ENCODE peak calls at places on chromosomes 7 and 10, in nine cellular contexts. One of them, this sample, is unnamed.

GRCh38 chr7:105723582-105723981 is 142.3 kb upstream of the EFCAB10 start:
- DNase-seq in stimulated activated CD8-positive, alpha-beta memory T cell treated with anti-CD3 and anti-CD28 coated beads, Interleukin-4, amount 100 ng/mL, for 1 hour: no peak
- DNase-seq in stimulated activated CD4-positive, alpha-beta T cell treated with anti-CD3 and anti-CD28 coated beads, Interleukin-15, amount 100 ng/mL, for 1 hour: no peak
- DNase-seq in GM04504: no peak
- DNase-seq in lower leg skin: no peak
- DNase-seq in tibial artery: no peak
- DNase-seq in mesenteric fat pad: no peak
- DNase-seq in T-helper 2 cell: no peak
- DNase-seq in AG10803: no peak
- DNase-seq in this sample: no peak

GRCh38 chr7:139078911-139079310 is 30.6 kb downstream of the ZC3HAV1 start:
- DNase-seq in stimulated activated CD8-positive, alpha-beta memory T cell treated with anti-CD3 and anti-CD28 coated beads, Interleukin-4, amount 100 ng/mL, for 1 hour: no peak
- DNase-seq in tibial artery: no peak
- DNase-seq in lower leg skin: no peak
- DNase-seq in T-helper 2 cell: no peak
- DNase-seq in stimulated activated CD4-positive, alpha-beta T cell treated with anti-CD3 and anti-CD28 coated beads, Interleukin-15, amount 100 ng/mL, for 1 hour: no peak
- DNase-seq in GM04504: no peak
- DNase-seq in AG10803: no peak
- DNase-seq in mesenteric fat pad: no peak
- DNase-seq in this sample: no peak

GRCh38 chr7:16912540-16912939 is 30.8 kb upstream of the AGR3 start:
- DNase-seq in stimulated activated CD4-positive, alpha-beta T cell treated with anti-CD3 and anti-CD28 coated beads, Interleukin-15, amount 100 ng/mL, for 1 hour: no peak
- DNase-seq in stimulated activated CD8-positive, alpha-beta memory T cell treated with anti-CD3 and anti-CD28 coated beads, Interleukin-4, amount 100 ng/mL, for 1 hour: no peak
- DNase-seq in GM04504: no peak
- DNase-seq in mesenteric fat pad: no peak
- DNase-seq in lower leg skin: no peak
- DNase-seq in T-helper 2 cell: no peak
- DNase-seq in AG10803: no peak
- DNase-seq in tibial artery: no peak
- DNase-seq in this sample: no peak

GRCh38 chr7:112157072-112157471 is 49.1 kb downstream of the DOCK4 start:
- DNase-seq in lower leg skin: no peak
- DNase-seq in mesenteric fat pad: no peak
- DNase-seq in AG10803: peak
- DNase-seq in tibial artery: no peak
- DNase-seq in GM04504: peak
- DNase-seq in stimulated activated CD4-positive, alpha-beta T cell treated with anti-CD3 and anti-CD28 coated beads, Interleukin-15, amount 100 ng/mL, for 1 hour: no peak
- DNase-seq in stimulated activated CD8-positive, alpha-beta memory T cell treated with anti-CD3 and anti-CD28 coated beads, Interleukin-4, amount 100 ng/mL, for 1 hour: no peak
- DNase-seq in T-helper 2 cell: no peak
- DNase-seq in this sample: peak

GRCh38 chr7:74725840-74726239 is 48.0 kb upstream of the NCF1 start:
- DNase-seq in T-helper 2 cell: no peak
- DNase-seq in mesenteric fat pad: no peak
- DNase-seq in stimulated activated CD8-positive, alpha-beta memory T cell treated with anti-CD3 and anti-CD28 coated beads, Interleukin-4, amount 100 ng/mL, for 1 hour: no peak
- DNase-seq in stimulated activated CD4-positive, alpha-beta T cell treated with anti-CD3 and anti-CD28 coated beads, Interleukin-15, amount 100 ng/mL, for 1 hour: no peak
- DNase-seq in lower leg skin: no peak
- DNase-seq in GM04504: no peak
- DNase-seq in AG10803: no peak
- DNase-seq in tibial artery: no peak
- DNase-seq in this sample: no peak

GRCh38 chr7:23524473-23524872 is 7.3 kb downstream of the TRA2A start:
- DNase-seq in AG10803: no peak
- DNase-seq in tibial artery: no peak
- DNase-seq in stimulated activated CD4-positive, alpha-beta T cell treated with anti-CD3 and anti-CD28 coated beads, Interleukin-15, amount 100 ng/mL, for 1 hour: no peak
- DNase-seq in T-helper 2 cell: no peak
- DNase-seq in mesenteric fat pad: no peak
- DNase-seq in lower leg skin: no peak
- DNase-seq in GM04504: no peak
- DNase-seq in stimulated activated CD8-positive, alpha-beta memory T cell treated with anti-CD3 and anti-CD28 coated beads, Interleukin-4, amount 100 ng/mL, for 1 hour: no peak
- DNase-seq in this sample: no peak

GRCh38 chr7:111092406-111093160 is 1.7 kb downstream of the LRRN3 start:
- DNase-seq in stimulated activated CD8-positive, alpha-beta memory T cell treated with anti-CD3 and anti-CD28 coated beads, Interleukin-4, amount 100 ng/mL, for 1 hour: no peak
- DNase-seq in tibial artery: no peak
- DNase-seq in T-helper 2 cell: no peak
- DNase-seq in GM04504: no peak
- DNase-seq in lower leg skin: no peak
- DNase-seq in AG10803: no peak
- DNase-seq in stimulated activated CD4-positive, alpha-beta T cell treated with anti-CD3 and anti-CD28 coated beads, Interleukin-15, amount 100 ng/mL, for 1 hour: no peak
- DNase-seq in mesenteric fat pad: no peak
- DNase-seq in this sample: peak

GRCh38 chr7:29424295-29424983 is 139.2 kb upstream of the PRR15 start:
- DNase-seq in AG10803: peak
- DNase-seq in mesenteric fat pad: no peak
- DNase-seq in stimulated activated CD8-positive, alpha-beta memory T cell treated with anti-CD3 and anti-CD28 coated beads, Interleukin-4, amount 100 ng/mL, for 1 hour: no peak
- DNase-seq in lower leg skin: peak
- DNase-seq in stimulated activated CD4-positive, alpha-beta T cell treated with anti-CD3 and anti-CD28 coated beads, Interleukin-15, amount 100 ng/mL, for 1 hour: no peak
- DNase-seq in tibial artery: no peak
- DNase-seq in GM04504: no peak
- DNase-seq in T-helper 2 cell: no peak
- DNase-seq in this sample: no peak

GRCh38 chr10:120582753-120583152 is 125.7 kb downstream of the PLPP4 start:
- DNase-seq in AG10803: no peak
- DNase-seq in mesenteric fat pad: no peak
- DNase-seq in T-helper 2 cell: no peak
- DNase-seq in stimulated activated CD4-positive, alpha-beta T cell treated with anti-CD3 and anti-CD28 coated beads, Interleukin-15, amount 100 ng/mL, for 1 hour: no peak
- DNase-seq in lower leg skin: no peak
- DNase-seq in GM04504: no peak
- DNase-seq in tibial artery: no peak
- DNase-seq in stimulated activated CD8-positive, alpha-beta memory T cell treated with anti-CD3 and anti-CD28 coated beads, Interleukin-4, amount 100 ng/mL, for 1 hour: no peak
- DNase-seq in this sample: no peak

GRCh38 chr7:114356133-114356532 is 58.5 kb upstream of the FOXP2 start:
- DNase-seq in stimulated activated CD8-positive, alpha-beta memory T cell treated with anti-CD3 and anti-CD28 coated beads, Interleukin-4, amount 100 ng/mL, for 1 hour: no peak
- DNase-seq in GM04504: no peak
- DNase-seq in tibial artery: no peak
- DNase-seq in stimulated activated CD4-positive, alpha-beta T cell treated with anti-CD3 and anti-CD28 coated beads, Interleukin-15, amount 100 ng/mL, for 1 hour: no peak
- DNase-seq in T-helper 2 cell: no peak
- DNase-seq in lower leg skin: no peak
- DNase-seq in AG10803: no peak
- DNase-seq in mesenteric fat pad: no peak
- DNase-seq in this sample: no peak

GRCh38 chr7:28316489-28316888 is 95.8 kb upstream of the CREB5 start:
- DNase-seq in GM04504: peak
- DNase-seq in AG10803: peak
- DNase-seq in T-helper 2 cell: no peak
- DNase-seq in tibial artery: no peak
- DNase-seq in stimulated activated CD4-positive, alpha-beta T cell treated with anti-CD3 and anti-CD28 coated beads, Interleukin-15, amount 100 ng/mL, for 1 hour: no peak
- DNase-seq in stimulated activated CD8-positive, alpha-beta memory T cell treated with anti-CD3 and anti-CD28 coated beads, Interleukin-4, amount 100 ng/mL, for 1 hour: no peak
- DNase-seq in lower leg skin: no peak
- DNase-seq in mesenteric fat pad: no peak
- DNase-seq in this sample: peak

GRCh38 chr7:35875292-35875691 is 74.4 kb downstream of the SEPTIN7 start:
- DNase-seq in stimulated activated CD8-positive, alpha-beta memory T cell treated with anti-CD3 and anti-CD28 coated beads, Interleukin-4, amount 100 ng/mL, for 1 hour: no peak
- DNase-seq in GM04504: no peak
- DNase-seq in mesenteric fat pad: no peak
- DNase-seq in lower leg skin: no peak
- DNase-seq in stimulated activated CD4-positive, alpha-beta T cell treated with anti-CD3 and anti-CD28 coated beads, Interleukin-15, amount 100 ng/mL, for 1 hour: no peak
- DNase-seq in AG10803: peak
- DNase-seq in tibial artery: no peak
- DNase-seq in T-helper 2 cell: no peak
- DNase-seq in this sample: peak

GRCh38 chr10:111281516-111281915 is 204.7 kb downstream of the ADRA2A start:
- DNase-seq in mesenteric fat pad: no peak
- DNase-seq in stimulated activated CD8-positive, alpha-beta memory T cell treated with anti-CD3 and anti-CD28 coated beads, Interleukin-4, amount 100 ng/mL, for 1 hour: no peak
- DNase-seq in tibial artery: no peak
- DNase-seq in T-helper 2 cell: no peak
- DNase-seq in stimulated activated CD4-positive, alpha-beta T cell treated with anti-CD3 and anti-CD28 coated beads, Interleukin-15, amount 100 ng/mL, for 1 hour: no peak
- DNase-seq in GM04504: no peak
- DNase-seq in AG10803: peak
- DNase-seq in lower leg skin: no peak
- DNase-seq in this sample: peak

GRCh38 chr10:73774637-73775036 is 7.2 kb upstream of the CHCHD1 start:
- DNase-seq in GM04504: no peak
- DNase-seq in tibial artery: no peak
- DNase-seq in stimulated activated CD8-positive, alpha-beta memory T cell treated with anti-CD3 and anti-CD28 coated beads, Interleukin-4, amount 100 ng/mL, for 1 hour: no peak
- DNase-seq in stimulated activated CD4-positive, alpha-beta T cell treated with anti-CD3 and anti-CD28 coated beads, Interleukin-15, amount 100 ng/mL, for 1 hour: no peak
- DNase-seq in mesenteric fat pad: peak
- DNase-seq in lower leg skin: no peak
- DNase-seq in AG10803: peak
- DNase-seq in T-helper 2 cell: no peak
- DNase-seq in this sample: peak

GRCh38 chr10:104325436-104326430 is 12.5 kb downstream of the ITPRIP start:
- DNase-seq in lower leg skin: peak
- DNase-seq in GM04504: no peak
- DNase-seq in stimulated activated CD8-positive, alpha-beta memory T cell treated with anti-CD3 and anti-CD28 coated beads, Interleukin-4, amount 100 ng/mL, for 1 hour: no peak
- DNase-seq in mesenteric fat pad: peak
- DNase-seq in stimulated activated CD4-positive, alpha-beta T cell treated with anti-CD3 and anti-CD28 coated beads, Interleukin-15, amount 100 ng/mL, for 1 hour: no peak
- DNase-seq in AG10803: no peak
- DNase-seq in T-helper 2 cell: no peak
- DNase-seq in tibial artery: peak
- DNase-seq in this sample: no peak

GRCh38 chr7:142870147-142870559 is 15.3 kb downstream of the EPHB6 start:
- DNase-seq in T-helper 2 cell: no peak
- DNase-seq in GM04504: no peak
- DNase-seq in lower leg skin: no peak
- DNase-seq in stimulated activated CD8-positive, alpha-beta memory T cell treated with anti-CD3 and anti-CD28 coated beads, Interleukin-4, amount 100 ng/mL, for 1 hour: no peak
- DNase-seq in tibial artery: no peak
- DNase-seq in mesenteric fat pad: peak
- DNase-seq in stimulated activated CD4-positive, alpha-beta T cell treated with anti-CD3 and anti-CD28 coated beads, Interleukin-15, amount 100 ng/mL, for 1 hour: no peak
- DNase-seq in AG10803: no peak
- DNase-seq in this sample: no peak

GRCh38 chr7:38330861-38331709 is 57.6 kb upstream of the TARP start:
- DNase-seq in tibial artery: no peak
- DNase-seq in stimulated activated CD8-positive, alpha-beta memory T cell treated with anti-CD3 and anti-CD28 coated beads, Interleukin-4, amount 100 ng/mL, for 1 hour: no peak
- DNase-seq in AG10803: no peak
- DNase-seq in mesenteric fat pad: no peak
- DNase-seq in lower leg skin: no peak
- DNase-seq in T-helper 2 cell: no peak
- DNase-seq in stimulated activated CD4-positive, alpha-beta T cell treated with anti-CD3 and anti-CD28 coated beads, Interleukin-15, amount 100 ng/mL, for 1 hour: no peak
- DNase-seq in GM04504: no peak
- DNase-seq in this sample: no peak

GRCh38 chr7:140209866-140210609 is 33.3 kb upstream of the KDM7A start:
- DNase-seq in GM04504: no peak
- DNase-seq in stimulated activated CD8-positive, alpha-beta memory T cell treated with anti-CD3 and anti-CD28 coated beads, Interleukin-4, amount 100 ng/mL, for 1 hour: no peak
- DNase-seq in mesenteric fat pad: no peak
- DNase-seq in tibial artery: peak
- DNase-seq in stimulated activated CD4-positive, alpha-beta T cell treated with anti-CD3 and anti-CD28 coated beads, Interleukin-15, amount 100 ng/mL, for 1 hour: no peak
- DNase-seq in T-helper 2 cell: no peak
- DNase-seq in lower leg skin: no peak
- DNase-seq in AG10803: no peak
- DNase-seq in this sample: no peak

GRCh38 chr7:51949726-51950644 is 633.4 kb upstream of the COBL start:
- DNase-seq in tibial artery: no peak
- DNase-seq in GM04504: no peak
- DNase-seq in lower leg skin: no peak
- DNase-seq in mesenteric fat pad: no peak
- DNase-seq in T-helper 2 cell: no peak
- DNase-seq in stimulated activated CD8-positive, alpha-beta memory T cell treated with anti-CD3 and anti-CD28 coated beads, Interleukin-4, amount 100 ng/mL, for 1 hour: no peak
- DNase-seq in AG10803: no peak
- DNase-seq in stimulated activated CD4-positive, alpha-beta T cell treated with anti-CD3 and anti-CD28 coated beads, Interleukin-15, amount 100 ng/mL, for 1 hour: no peak
- DNase-seq in this sample: no peak

GRCh38 chr10:106917452-106918055 is 247.0 kb downstream of the SORCS1 start:
- DNase-seq in T-helper 2 cell: no peak
- DNase-seq in mesenteric fat pad: no peak
- DNase-seq in stimulated activated CD4-positive, alpha-beta T cell treated with anti-CD3 and anti-CD28 coated beads, Interleukin-15, amount 100 ng/mL, for 1 hour: no peak
- DNase-seq in GM04504: no peak
- DNase-seq in stimulated activated CD8-positive, alpha-beta memory T cell treated with anti-CD3 and anti-CD28 coated beads, Interleukin-4, amount 100 ng/mL, for 1 hour: no peak
- DNase-seq in lower leg skin: no peak
- DNase-seq in AG10803: no peak
- DNase-seq in tibial artery: no peak
- DNase-seq in this sample: no peak

GRCh38 chr7:36795451-36796021 is 71.2 kb upstream of the AOAH start:
- DNase-seq in lower leg skin: no peak
- DNase-seq in AG10803: no peak
- DNase-seq in mesenteric fat pad: no peak
- DNase-seq in GM04504: no peak
- DNase-seq in T-helper 2 cell: no peak
- DNase-seq in stimulated activated CD8-positive, alpha-beta memory T cell treated with anti-CD3 and anti-CD28 coated beads, Interleukin-4, amount 100 ng/mL, for 1 hour: no peak
- DNase-seq in tibial artery: no peak
- DNase-seq in stimulated activated CD4-positive, alpha-beta T cell treated with anti-CD3 and anti-CD28 coated beads, Interleukin-15, amount 100 ng/mL, for 1 hour: no peak
- DNase-seq in this sample: no peak

GRCh38 chr10:132023092-132023811 is 41.5 kb upstream of the BNIP3 start:
- DNase-seq in tibial artery: peak
- DNase-seq in lower leg skin: peak
- DNase-seq in mesenteric fat pad: peak
- DNase-seq in GM04504: peak
- DNase-seq in T-helper 2 cell: peak
- DNase-seq in AG10803: peak
- DNase-seq in stimulated activated CD8-positive, alpha-beta memory T cell treated with anti-CD3 and anti-CD28 coated beads, Interleukin-4, amount 100 ng/mL, for 1 hour: peak
- DNase-seq in stimulated activated CD4-positive, alpha-beta T cell treated with anti-CD3 and anti-CD28 coated beads, Interleukin-15, amount 100 ng/mL, for 1 hour: peak
- DNase-seq in this sample: peak

GRCh38 chr7:106041140-106041717 is 70.9 kb downstream of the SYPL1 start:
- DNase-seq in GM04504: no peak
- DNase-seq in T-helper 2 cell: no peak
- DNase-seq in stimulated activated CD4-positive, alpha-beta T cell treated with anti-CD3 and anti-CD28 coated beads, Interleukin-15, amount 100 ng/mL, for 1 hour: no peak
- DNase-seq in lower leg skin: no peak
- DNase-seq in tibial artery: no peak
- DNase-seq in mesenteric fat pad: no peak
- DNase-seq in stimulated activated CD8-positive, alpha-beta memory T cell treated with anti-CD3 and anti-CD28 coated beads, Interleukin-4, amount 100 ng/mL, for 1 hour: no peak
- DNase-seq in AG10803: peak
- DNase-seq in this sample: peak

GRCh38 chr10:92502296-92502695 is 71.6 kb downstream of the IDE start:
- DNase-seq in mesenteric fat pad: no peak
- DNase-seq in tibial artery: no peak
- DNase-seq in stimulated activated CD4-positive, alpha-beta T cell treated with anti-CD3 and anti-CD28 coated beads, Interleukin-15, amount 100 ng/mL, for 1 hour: no peak
- DNase-seq in AG10803: no peak
- DNase-seq in lower leg skin: no peak
- DNase-seq in stimulated activated CD8-positive, alpha-beta memory T cell treated with anti-CD3 and anti-CD28 coated beads, Interleukin-4, amount 100 ng/mL, for 1 hour: no peak
- DNase-seq in GM04504: no peak
- DNase-seq in T-helper 2 cell: no peak
- DNase-seq in this sample: no peak

GRCh38 chr10:25888627-25889026 is 45.4 kb upstream of the MYO3A start:
- DNase-seq in stimulated activated CD4-positive, alpha-beta T cell treated with anti-CD3 and anti-CD28 coated beads, Interleukin-15, amount 100 ng/mL, for 1 hour: no peak
- DNase-seq in lower leg skin: no peak
- DNase-seq in stimulated activated CD8-positive, alpha-beta memory T cell treated with anti-CD3 and anti-CD28 coated beads, Interleukin-4, amount 100 ng/mL, for 1 hour: no peak
- DNase-seq in T-helper 2 cell: no peak
- DNase-seq in mesenteric fat pad: no peak
- DNase-seq in GM04504: no peak
- DNase-seq in tibial artery: no peak
- DNase-seq in AG10803: no peak
- DNase-seq in this sample: no peak

GRCh38 chr10:100727808-100728207 is 17.6 kb upstream of the PAX2 start:
- DNase-seq in lower leg skin: no peak
- DNase-seq in T-helper 2 cell: no peak
- DNase-seq in mesenteric fat pad: no peak
- DNase-seq in stimulated activated CD4-positive, alpha-beta T cell treated with anti-CD3 and anti-CD28 coated beads, Interleukin-15, amount 100 ng/mL, for 1 hour: no peak
- DNase-seq in GM04504: no peak
- DNase-seq in stimulated activated CD8-positive, alpha-beta memory T cell treated with anti-CD3 and anti-CD28 coated beads, Interleukin-4, amount 100 ng/mL, for 1 hour: no peak
- DNase-seq in tibial artery: no peak
- DNase-seq in AG10803: no peak
- DNase-seq in this sample: no peak

GRCh38 chr7:150430465-150431085 is 19.9 kb upstream of the GIMAP8 start:
- DNase-seq in stimulated activated CD8-positive, alpha-beta memory T cell treated with anti-CD3 and anti-CD28 coated beads, Interleukin-4, amount 100 ng/mL, for 1 hour: no peak
- DNase-seq in stimulated activated CD4-positive, alpha-beta T cell treated with anti-CD3 and anti-CD28 coated beads, Interleukin-15, amount 100 ng/mL, for 1 hour: no peak
- DNase-seq in T-helper 2 cell: no peak
- DNase-seq in tibial artery: no peak
- DNase-seq in AG10803: peak
- DNase-seq in lower leg skin: no peak
- DNase-seq in mesenteric fat pad: peak
- DNase-seq in GM04504: no peak
- DNase-seq in this sample: no peak

GRCh38 chr7:7157177-7157886 is 25.0 kb upstream of the C1GALT1 start:
- DNase-seq in stimulated activated CD4-positive, alpha-beta T cell treated with anti-CD3 and anti-CD28 coated beads, Interleukin-15, amount 100 ng/mL, for 1 hour: peak
- DNase-seq in stimulated activated CD8-positive, alpha-beta memory T cell treated with anti-CD3 and anti-CD28 coated beads, Interleukin-4, amount 100 ng/mL, for 1 hour: no peak
- DNase-seq in T-helper 2 cell: peak
- DNase-seq in lower leg skin: no peak
- DNase-seq in mesenteric fat pad: no peak
- DNase-seq in GM04504: peak
- DNase-seq in tibial artery: peak
- DNase-seq in AG10803: peak
- DNase-seq in this sample: peak

GRCh38 chr10:128191847-128192246 is 65.6 kb upstream of the MKI67 start:
- DNase-seq in stimulated activated CD4-positive, alpha-beta T cell treated with anti-CD3 and anti-CD28 coated beads, Interleukin-15, amount 100 ng/mL, for 1 hour: no peak
- DNase-seq in GM04504: no peak
- DNase-seq in mesenteric fat pad: no peak
- DNase-seq in lower leg skin: no peak
- DNase-seq in stimulated activated CD8-positive, alpha-beta memory T cell treated with anti-CD3 and anti-CD28 coated beads, Interleukin-4, amount 100 ng/mL, for 1 hour: no peak
- DNase-seq in T-helper 2 cell: no peak
- DNase-seq in tibial artery: no peak
- DNase-seq in AG10803: no peak
- DNase-seq in this sample: no peak

GRCh38 chr7:101017099-101017777 is 2.6 kb upstream of the MUC17 start:
- DNase-seq in tibial artery: peak
- DNase-seq in T-helper 2 cell: peak
- DNase-seq in stimulated activated CD4-positive, alpha-beta T cell treated with anti-CD3 and anti-CD28 coated beads, Interleukin-15, amount 100 ng/mL, for 1 hour: peak
- DNase-seq in mesenteric fat pad: no peak
- DNase-seq in stimulated activated CD8-positive, alpha-beta memory T cell treated with anti-CD3 and anti-CD28 coated beads, Interleukin-4, amount 100 ng/mL, for 1 hour: peak
- DNase-seq in lower leg skin: peak
- DNase-seq in AG10803: peak
- DNase-seq in GM04504: peak
- DNase-seq in this sample: peak

GRCh38 chr7:106384373-106384772 is 99.6 kb upstream of the NAMPT start:
- DNase-seq in T-helper 2 cell: no peak
- DNase-seq in GM04504: no peak
- DNase-seq in lower leg skin: no peak
- DNase-seq in AG10803: no peak
- DNase-seq in stimulated activated CD8-positive, alpha-beta memory T cell treated with anti-CD3 and anti-CD28 coated beads, Interleukin-4, amount 100 ng/mL, for 1 hour: no peak
- DNase-seq in tibial artery: no peak
- DNase-seq in stimulated activated CD4-positive, alpha-beta T cell treated with anti-CD3 and anti-CD28 coated beads, Interleukin-15, amount 100 ng/mL, for 1 hour: no peak
- DNase-seq in mesenteric fat pad: no peak
- DNase-seq in this sample: no peak

This sample was measured in EH.